ENCODE peak calls at places on chromosomes 16 and 17, in six cellular contexts. P, O, B, Y, D and U are unnamed samples.

GRCh38 chr16:86044241-86044671 is 145.3 kb downstream of the IRF8 start:
- DNase-seq in P (no peak), O (peak), B (peak), Y (peak), D (peak), U (peak)

GRCh38 chr17:81040791-81041337 is 5.9 kb downstream of the BAIAP2 start:
- DNase-seq in P (no peak), O (peak), B (no peak), Y (no peak), D (no peak), U (peak)

GRCh38 chr17:79815836-79816371 is 19.0 kb upstream of the CBX8 start:
- DNase-seq in P (no peak), O (no peak), B (no peak), Y (no peak), D (no peak), U (no peak)

GRCh38 chr16:88315543-88316105 is 67.1 kb upstream of the ZNF469 start:
- DNase-seq in P (no peak), O (peak), B (peak), Y (peak), D (peak), U (no peak)

GRCh38 chr17:82434216-82434565 is 15.8 kb upstream of the OGFOD3 start:
- DNase-seq in P (no peak), O (no peak), B (peak), Y (peak), D (no peak), U (no peak)

GRCh38 chr17:75932852-75933251 is 8.0 kb downstream of the FBF1 start:
- DNase-seq in P (no peak), O (no peak), B (no peak), Y (no peak), D (no peak), U (no peak)

GRCh38 chr17:57459286-57459915 is 203.1 kb downstream of the MSI2 start:
- DNase-seq in P (no peak), O (peak), B (no peak), Y (peak), D (no peak), U (peak)

GRCh38 chr16:55368205-55368604 is 44.2 kb downstream of the IRX6 start:
- DNase-seq in P (no peak), O (peak), B (no peak), Y (peak), D (no peak), U (no peak)

GRCh38 chr16:68332411-68333121 is 21.7 kb downstream of the PRMT7 start:
- DNase-seq in P (peak), O (peak), B (no peak), Y (no peak), D (no peak), U (peak)